ENCODE peak calls at places on chromosomes 3 and 15, in five cellular contexts. One of them, this sample, is unnamed.

GRCh38 chr15:57893075-57893474 is 172.4 kb downstream of the ALDH1A2 start:
- DNase-seq in endothelial cell of umbilical vein: no peak
- DNase-seq in body of pancreas: no peak
- DNase-seq in heart left ventricle: no peak
- DNase-seq in spleen: no peak
- DNase-seq in this sample: no peak

GRCh38 chr3:53668872-53669271 is 174.5 kb downstream of the CACNA1D start:
- DNase-seq in spleen: no peak
- DNase-seq in body of pancreas: no peak
- DNase-seq in endothelial cell of umbilical vein: no peak
- DNase-seq in heart left ventricle: no peak
- DNase-seq in this sample: no peak

GRCh38 chr3:193702967-193703366 is 110.0 kb downstream of the OPA1 start:
- DNase-seq in endothelial cell of umbilical vein: no peak
- DNase-seq in spleen: no peak
- DNase-seq in body of pancreas: no peak
- DNase-seq in heart left ventricle: no peak
- DNase-seq in this sample: peak

GRCh38 chr15:56795400-56795983 is 62.2 kb upstream of the ZNF280D start:
- DNase-seq in body of pancreas: no peak
- DNase-seq in heart left ventricle: no peak
- DNase-seq in spleen: no peak
- DNase-seq in endothelial cell of umbilical vein: no peak
- DNase-seq in this sample: no peak

GRCh38 chr15:66170042-66170441 is 83.5 kb downstream of the MEGF11 start:
- DNase-seq in spleen: peak
- DNase-seq in endothelial cell of umbilical vein: no peak
- DNase-seq in body of pancreas: no peak
- DNase-seq in heart left ventricle: no peak
- DNase-seq in this sample: no peak

GRCh38 chr15:73680545-73680944 is 3.6 kb upstream of the CD276 start:
- DNase-seq in spleen: no peak
- DNase-seq in heart left ventricle: no peak
- DNase-seq in endothelial cell of umbilical vein: no peak
- DNase-seq in body of pancreas: no peak
- DNase-seq in this sample: no peak

GRCh38 chr15:63022181-63022580 is 20.4 kb upstream of the TPM1 start:
- DNase-seq in spleen: no peak
- DNase-seq in body of pancreas: no peak
- DNase-seq in heart left ventricle: no peak
- DNase-seq in endothelial cell of umbilical vein: no peak
- DNase-seq in this sample: no peak

GRCh38 chr15:89885611-89886010 is 8.2 kb downstream of the AP3S2 start:
- DNase-seq in body of pancreas: no peak
- DNase-seq in heart left ventricle: no peak
- DNase-seq in spleen: no peak
- DNase-seq in endothelial cell of umbilical vein: no peak
- DNase-seq in this sample: no peak

GRCh38 chr15:64452988-64453688 is 7.2 kb upstream of the ZNF609 start:
- DNase-seq in body of pancreas: peak
- DNase-seq in spleen: no peak
- DNase-seq in endothelial cell of umbilical vein: peak
- DNase-seq in heart left ventricle: peak
- DNase-seq in this sample: peak

GRCh38 chr15:32956006-32956405 is 238.2 kb downstream of the GREM1 start:
- DNase-seq in heart left ventricle: no peak
- DNase-seq in endothelial cell of umbilical vein: peak
- DNase-seq in body of pancreas: no peak
- DNase-seq in spleen: no peak
- DNase-seq in this sample: peak

GRCh38 chr15:98881526-98882517 is 125.8 kb downstream of the PGPEP1L start:
- DNase-seq in endothelial cell of umbilical vein: peak
- DNase-seq in heart left ventricle: no peak
- DNase-seq in spleen: no peak
- DNase-seq in body of pancreas: peak
- DNase-seq in this sample: peak

GRCh38 chr3:131794766-131795381 is 239.9 kb downstream of the CPNE4 start:
- DNase-seq in endothelial cell of umbilical vein: peak
- DNase-seq in heart left ventricle: no peak
- DNase-seq in spleen: no peak
- DNase-seq in body of pancreas: peak
- DNase-seq in this sample: peak

GRCh38 chr15:82995938-82996337 is 9.9 kb downstream of the RAMAC start:
- DNase-seq in heart left ventricle: no peak
- DNase-seq in spleen: no peak
- DNase-seq in endothelial cell of umbilical vein: no peak
- DNase-seq in body of pancreas: no peak
- DNase-seq in this sample: peak

GRCh38 chr15:88911766-88912118 is 1.4 kb downstream of the MFGE8 start:
- DNase-seq in spleen: no peak
- DNase-seq in heart left ventricle: peak
- DNase-seq in body of pancreas: no peak
- DNase-seq in endothelial cell of umbilical vein: no peak
- DNase-seq in this sample: peak

GRCh38 chr15:38928431-38928830 is 363.8 kb upstream of the RASGRP1 start:
- DNase-seq in body of pancreas: no peak
- DNase-seq in spleen: no peak
- DNase-seq in endothelial cell of umbilical vein: no peak
- DNase-seq in heart left ventricle: no peak
- DNase-seq in this sample: no peak

GRCh38 chr15:100602822-100603393 is 519 bp downstream of the ASB7 start:
- DNase-seq in endothelial cell of umbilical vein: peak
- DNase-seq in heart left ventricle: no peak
- DNase-seq in spleen: peak
- DNase-seq in body of pancreas: no peak
- DNase-seq in this sample: peak

GRCh38 chr15:58314593-58315216 is 117.1 kb upstream of the LIPC start:
- DNase-seq in heart left ventricle: no peak
- DNase-seq in body of pancreas: no peak
- DNase-seq in endothelial cell of umbilical vein: peak
- DNase-seq in spleen: no peak
- DNase-seq in this sample: no peak

GRCh38 chr3:158573714-158574113 is 2.7 kb downstream of the MLF1 start:
- DNase-seq in heart left ventricle: no peak
- DNase-seq in spleen: no peak
- DNase-seq in endothelial cell of umbilical vein: no peak
- DNase-seq in body of pancreas: no peak
- DNase-seq in this sample: no peak

GRCh38 chr3:172666181-172666872 is 44.5 kb downstream of the NCEH1 start:
- DNase-seq in spleen: no peak
- DNase-seq in body of pancreas: no peak
- DNase-seq in heart left ventricle: no peak
- DNase-seq in endothelial cell of umbilical vein: no peak
- DNase-seq in this sample: no peak

GRCh38 chr15:39939487-39940452 is 5.9 kb downstream of the EIF2AK4 start:
- DNase-seq in endothelial cell of umbilical vein: no peak
- DNase-seq in spleen: no peak
- DNase-seq in heart left ventricle: peak
- DNase-seq in body of pancreas: no peak
- DNase-seq in this sample: no peak

DNA sequence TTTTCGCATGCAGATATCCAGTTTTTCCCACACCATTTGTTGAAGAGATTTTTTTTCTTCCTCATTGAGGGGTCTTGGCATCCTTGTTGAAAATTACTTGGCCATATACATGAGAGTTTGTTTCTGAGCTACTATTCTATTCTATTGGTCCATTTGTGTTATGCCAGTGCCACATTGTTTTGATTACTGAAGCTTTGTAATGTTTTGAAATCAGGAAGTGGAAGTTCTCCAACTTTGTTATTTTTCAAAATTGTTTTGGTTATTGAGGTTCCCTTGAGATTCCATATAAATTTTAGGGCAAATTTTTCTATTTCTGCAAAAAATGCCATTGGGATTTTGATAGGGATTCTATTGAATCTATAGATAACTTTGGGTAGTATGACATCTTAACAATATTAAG is 130.3 kb upstream of the PFN2 start:
- DNase-seq in spleen: no peak
- DNase-seq in endothelial cell of umbilical vein: no peak
- DNase-seq in body of pancreas: no peak
- DNase-seq in heart left ventricle: no peak
- DNase-seq in this sample: no peak
- TF ChIP-seq POLR2A in spleen: no peak
- TF ChIP-seq POLR2A in endothelial cell of umbilical vein: no peak
- TF ChIP-seq POLR2A in body of pancreas: no peak
- TF ChIP-seq POLR2A in heart left ventricle: no peak
- TF ChIP-seq POLR2A in this sample: no peak

DNA sequence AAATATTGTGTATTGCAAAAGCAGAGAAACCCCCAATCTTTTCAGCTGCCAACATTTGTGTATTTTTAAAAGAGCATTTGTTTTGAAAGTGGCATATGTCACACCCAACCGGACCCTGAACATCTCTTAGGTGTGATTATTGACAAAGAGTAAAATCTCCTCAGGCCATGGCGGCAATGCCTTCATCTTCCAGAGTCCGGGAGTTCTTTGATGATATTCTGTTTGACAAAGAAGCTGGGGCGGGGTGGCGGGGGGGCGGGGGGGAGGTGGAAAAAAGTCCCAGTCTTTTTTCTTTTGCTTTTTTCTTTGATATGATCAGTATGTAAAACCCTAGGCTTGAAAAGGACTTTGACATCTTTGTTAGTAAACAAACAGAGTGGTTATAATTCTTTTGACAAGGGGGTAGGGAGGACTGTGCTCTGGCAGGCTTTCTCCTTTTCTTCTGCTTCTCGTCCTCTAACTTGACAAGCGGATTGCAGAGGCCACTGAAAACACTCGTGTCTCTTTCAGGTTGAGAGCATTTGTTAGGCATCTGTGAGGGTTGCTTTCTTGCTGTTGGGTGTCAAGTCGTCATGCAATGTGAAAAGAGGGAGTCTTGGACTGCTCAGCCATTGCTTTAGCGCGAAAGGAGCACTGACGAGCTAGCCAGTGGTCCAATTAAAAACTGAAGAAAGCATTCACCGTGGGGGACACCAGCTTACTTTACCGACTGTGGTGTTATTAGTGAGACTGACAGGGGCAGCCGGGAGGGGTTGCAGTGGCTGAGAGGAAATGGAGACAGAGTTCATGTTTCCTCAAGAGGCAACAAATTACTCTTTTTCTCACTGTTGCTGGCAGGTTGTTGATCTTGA is 243.2 kb downstream of the NSUN3 start:
- DNase-seq in heart left ventricle: no peak
- DNase-seq in endothelial cell of umbilical vein: no peak
- DNase-seq in spleen: no peak
- DNase-seq in body of pancreas: no peak
- DNase-seq in this sample: no peak
- TF ChIP-seq POLR2A in heart left ventricle: no peak
- TF ChIP-seq POLR2A in endothelial cell of umbilical vein: no peak
- TF ChIP-seq POLR2A in spleen: no peak
- TF ChIP-seq POLR2A in body of pancreas: no peak
- TF ChIP-seq POLR2A in this sample: no peak

GRCh38 chr3:8157640-8158039 is 344.0 kb upstream of the LMCD1 start:
- DNase-seq in spleen: no peak
- DNase-seq in endothelial cell of umbilical vein: no peak
- DNase-seq in heart left ventricle: no peak
- DNase-seq in body of pancreas: no peak
- DNase-seq in this sample: no peak
- TF ChIP-seq POLR2A in spleen: no peak
- TF ChIP-seq POLR2A in endothelial cell of umbilical vein: no peak
- TF ChIP-seq POLR2A in heart left ventricle: no peak
- TF ChIP-seq POLR2A in body of pancreas: no peak
- TF ChIP-seq POLR2A in this sample: no peak

GRCh38 chr3:190321789-190322603 is at the start of gene CLDN1:
- DNase-seq in body of pancreas: peak
- DNase-seq in spleen: peak
- DNase-seq in endothelial cell of umbilical vein: peak
- DNase-seq in heart left ventricle: peak
- DNase-seq in this sample: peak
- TF ChIP-seq POLR2A in body of pancreas: peak
- TF ChIP-seq POLR2A in spleen: no peak
- TF ChIP-seq POLR2A in endothelial cell of umbilical vein: no peak
- TF ChIP-seq POLR2A in heart left ventricle: no peak
- TF ChIP-seq POLR2A in this sample: peak

GRCh38 chr3:101861212-101861977 is 12.1 kb downstream of the NFKBIZ start:
- DNase-seq in endothelial cell of umbilical vein: no peak
- DNase-seq in spleen: no peak
- DNase-seq in heart left ventricle: no peak
- DNase-seq in body of pancreas: no peak
- DNase-seq in this sample: peak
- TF ChIP-seq POLR2A in endothelial cell of umbilical vein: no peak
- TF ChIP-seq POLR2A in spleen: no peak
- TF ChIP-seq POLR2A in heart left ventricle: no peak
- TF ChIP-seq POLR2A in body of pancreas: no peak
- TF ChIP-seq POLR2A in this sample: no peak

This sample was measured in IMR-90.